ENCODE peak calls at places on chromosomes 6 and 20, in four cellular contexts. S, H, J and Q are unnamed samples.
A peak's percentile ranks its signal among the peaks of the same experiment; 100 is the strongest.

GRCh38 chr6:11731423-11731822 is 47.2 kb downstream of the ADTRP start:
- DNase-seq in S (no peak), J (peak; percentile 49), H (peak; percentile 52), Q (no peak)

GRCh38 chr6:169847141-169847674 is 95.8 kb downstream of the ERMARD start:
- DNase-seq in J (no peak), S (peak; percentile 47), H (no peak), Q (no peak)

GRCh38 chr6:13574571-13575376 is at the start of gene SIRT5:
- DNase-seq in J (peak; percentile 85), S (peak; percentile 94), H (peak; percentile 83), Q (peak; percentile 90)

GRCh38 chr6:122666418-122666817 is 56.2 kb downstream of the PKIB start:
- DNase-seq in S (no peak), H (no peak), J (no peak), Q (no peak)

GRCh38 chr6:81801489-81801888 is 49.0 kb upstream of the TENT5A start:
- DNase-seq in H (no peak), S (no peak), J (no peak), Q (no peak)

GRCh38 chr20:39080326-39080725 is 118.2 kb downstream of the DHX35 start:
- DNase-seq in H (no peak), S (no peak), J (no peak), Q (no peak)

GRCh38 chr6:157764346-157765068 is 58.5 kb upstream of the SNX9 start:
- DNase-seq in S (peak; percentile 88), H (peak; percentile 78), J (peak; percentile 37), Q (peak; percentile 55)

GRCh38 chr6:85482206-85483040 is 32.5 kb downstream of the NT5E start:
- DNase-seq in J (no peak), H (no peak), S (no peak), Q (no peak)

GRCh38 chr20:25282034-25282781 is 34.3 kb downstream of the PYGB start:
- DNase-seq in J (peak; percentile 0), H (peak; percentile 24), S (peak; percentile 82), Q (no peak)

GRCh38 chr6:16136086-16136485 is 7.2 kb downstream of the MYLIP start:
- DNase-seq in J (no peak), S (no peak), H (no peak), Q (no peak)

GRCh38 chr20:18857640-18858039 is 44.1 kb downstream of the SCP2D1 start:
- DNase-seq in J (no peak), S (no peak), H (no peak), Q (no peak)

GRCh38 chr20:33370296-33370695 is 31.0 kb downstream of the CDK5RAP1 start:
- DNase-seq in J (peak; percentile 88), S (peak; percentile 75), H (peak; percentile 29), Q (no peak)

GRCh38 chr6:37952027-37952426 is 132.5 kb downstream of the ZFAND3 start:
- DNase-seq in J (no peak), S (no peak), H (no peak), Q (no peak)

GRCh38 chr6:82988904-82989303 is 76.7 kb downstream of the UBE3D start:
- DNase-seq in J (no peak), H (no peak), S (no peak), Q (no peak)

GRCh38 chr20:57610261-57610952 is 9.8 kb downstream of the ZBP1 start:
- DNase-seq in J (no peak), H (no peak), S (peak; percentile 71), Q (no peak)

GRCh38 chr6:53436904-53437303 is 88.2 kb upstream of the ELOVL5 start:
- DNase-seq in H (no peak), S (no peak), J (no peak), Q (no peak)

GRCh38 chr20:10857362-10858070 is 183.7 kb upstream of the JAG1 start:
- DNase-seq in H (no peak), J (no peak), S (no peak), Q (peak; percentile 39)

GRCh38 chr20:35698298-35699126 is 640 bp downstream of the NFS1 start:
- DNase-seq in H (peak; percentile 17), J (no peak), S (no peak), Q (no peak)

GRCh38 chr6:56168601-56169000 is 78.8 kb downstream of the COL21A1 start:
- DNase-seq in S (no peak), J (no peak), H (no peak), Q (no peak)

GRCh38 chr6:5832621-5833107 is 174.1 kb downstream of the NRN1 start:
- DNase-seq in J (no peak), S (peak; percentile 50), H (no peak), Q (no peak)

GRCh38 chr6:166933396-166933795 is 23.0 kb downstream of the RNASET2 start:
- DNase-seq in H (no peak), S (no peak), J (no peak), Q (no peak)

GRCh38 chr20:49893242-49894072 is 21.9 kb downstream of the SPATA2 start:
- DNase-seq in S (peak; percentile 42), H (no peak), J (no peak), Q (no peak)

GRCh38 chr20:49890651-49891361 is 24.5 kb downstream of the SPATA2 start:
- DNase-seq in S (peak; percentile 69), J (peak; percentile 89), H (no peak), Q (no peak)

GRCh38 chr20:49891486-49891885 is 23.8 kb downstream of the SPATA2 start:
- DNase-seq in J (no peak), H (no peak), S (peak; percentile 58), Q (no peak)

GRCh38 chr20:49894073-49894470 is 21.3 kb downstream of the SPATA2 start:
- DNase-seq in S (no peak), J (peak; percentile 47), H (no peak), Q (no peak)

DNA sequence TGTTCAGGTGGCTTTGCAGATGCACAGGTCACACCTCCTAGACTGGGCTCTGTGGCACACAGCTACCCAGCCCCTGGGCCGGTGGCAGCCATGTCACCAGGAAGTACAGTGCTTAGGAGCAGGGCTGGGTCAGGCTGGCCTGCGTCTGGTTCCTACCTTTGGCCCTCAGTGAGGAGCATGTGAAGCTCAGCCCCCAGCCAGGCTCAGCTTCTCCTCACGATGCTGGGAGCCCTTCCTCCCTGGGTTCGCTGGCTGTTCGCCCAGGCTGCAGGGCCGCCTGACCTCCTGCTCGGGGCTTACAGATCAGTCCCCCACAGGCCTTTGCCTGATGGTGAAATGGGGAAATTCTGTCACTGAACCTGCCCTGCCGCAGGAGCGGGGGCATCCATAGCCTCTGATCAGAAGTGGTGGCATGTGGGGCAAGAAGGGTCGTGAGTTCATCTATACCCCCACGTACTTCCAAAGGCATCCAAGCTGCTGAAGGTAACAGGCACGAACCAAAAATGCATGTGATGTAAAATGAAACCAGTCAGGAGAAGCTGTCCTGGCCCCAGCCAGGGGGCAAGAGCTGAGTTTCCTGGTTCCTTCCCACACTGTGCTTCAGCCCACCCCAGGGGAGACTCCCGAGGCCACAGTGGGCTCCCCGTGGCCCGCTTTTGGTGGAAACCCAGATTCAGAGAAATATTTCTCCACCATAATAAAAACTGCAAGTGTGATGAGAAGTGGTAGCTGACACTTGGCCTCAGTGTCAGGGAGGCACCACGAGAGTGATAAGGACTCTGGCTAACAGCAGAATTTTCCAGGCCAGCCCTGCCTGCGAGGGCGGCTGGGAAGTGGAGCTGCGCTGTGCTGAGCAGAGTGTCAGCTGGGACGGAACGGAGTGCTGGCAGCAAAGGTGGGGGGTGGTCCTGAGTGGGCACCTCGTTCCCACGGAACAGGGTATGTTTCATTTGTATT is 22.8 kb downstream of the SPATA2 start:
- DNase-seq in H (no peak), S (peak; percentile 81), J (no peak), Q (no peak)
- TF ChIP-seq POLR2A in H (no peak), S (no peak), J (no peak), Q (no peak)

DNA sequence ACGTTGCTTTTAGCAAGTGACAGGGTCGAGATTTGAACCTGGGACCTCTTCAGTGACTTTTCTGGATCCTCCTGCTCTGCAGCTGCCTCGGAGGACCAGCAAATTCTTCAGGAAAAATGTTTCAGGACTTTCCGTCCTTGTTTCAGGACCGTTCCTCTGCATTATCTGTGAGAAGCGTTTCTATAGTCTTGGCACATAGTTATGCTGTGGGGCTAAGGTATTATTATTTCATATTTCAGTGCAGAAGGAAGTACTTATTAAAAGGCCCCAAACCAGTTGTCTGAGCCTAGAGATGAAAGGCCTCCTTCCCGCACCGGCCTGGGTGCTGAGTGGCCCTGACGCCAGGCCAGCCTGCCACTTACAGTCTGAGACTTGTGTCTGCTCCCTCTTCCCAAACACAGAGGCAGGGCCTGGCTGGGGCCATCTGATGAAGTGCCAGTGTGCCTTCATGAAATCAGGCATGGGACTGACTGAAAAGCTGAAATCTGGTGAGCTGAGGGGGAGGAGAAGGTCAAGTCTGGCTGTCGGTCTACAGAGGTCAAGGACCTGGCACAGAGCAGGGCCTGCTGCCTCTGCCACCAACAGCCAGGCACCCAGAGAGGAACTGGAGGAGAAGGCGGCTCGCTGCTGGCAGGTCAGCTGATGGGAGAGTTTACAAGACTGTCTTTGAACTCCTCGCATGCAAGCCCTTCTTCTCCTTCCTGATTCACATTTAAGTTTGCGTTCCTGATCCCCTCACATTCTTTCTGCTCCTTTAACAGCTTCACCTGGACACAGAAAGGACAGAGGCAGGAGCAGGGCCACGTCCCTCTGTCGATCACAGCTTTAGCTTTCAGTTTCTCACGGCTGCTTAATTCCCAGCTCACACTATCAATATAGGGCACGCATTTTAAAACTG is 8.9 kb upstream of the QKI start:
- DNase-seq in S (peak; percentile 92), H (peak; percentile 69), J (peak; percentile 76), Q (no peak)
- TF ChIP-seq POLR2A in S (no peak), H (no peak), J (peak; percentile 29), Q (no peak)

DNA sequence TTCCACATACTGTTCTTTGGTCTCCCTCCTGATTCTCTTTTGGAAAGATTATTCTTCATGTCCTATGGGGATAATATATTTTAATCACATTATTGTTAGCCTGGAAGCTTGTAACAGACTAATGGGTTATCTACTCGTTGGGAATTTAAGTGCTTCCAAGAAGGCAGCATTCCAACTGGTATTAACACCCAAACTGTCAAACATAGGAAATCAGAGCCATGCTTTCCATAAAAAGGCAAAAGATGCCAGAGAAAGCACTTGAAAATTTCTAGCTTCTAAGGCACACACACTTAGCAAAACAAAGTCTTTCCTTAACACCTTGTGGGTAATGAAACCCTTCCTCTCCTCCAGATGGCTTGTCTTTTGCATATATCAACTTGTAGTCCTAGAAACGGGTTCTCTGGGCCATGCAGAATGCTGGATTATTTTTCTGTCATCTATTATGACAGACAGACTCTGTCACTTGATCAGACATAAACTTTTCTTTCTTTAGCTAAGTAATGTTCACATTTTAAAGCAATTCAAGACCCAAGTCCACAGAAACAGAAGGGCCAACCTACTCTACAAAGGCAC is 41.5 kb downstream of the B4GALT5 start:
- DNase-seq in H (no peak), S (no peak), J (no peak), Q (no peak)
- TF ChIP-seq POLR2A in H (no peak), S (no peak), J (no peak), Q (no peak)

GRCh38 chr6:105609375-105609991 is 206.6 kb upstream of the PREP start:
- DNase-seq in J (peak; percentile 26), S (no peak), H (no peak), Q (no peak)
- TF ChIP-seq POLR2A in J (no peak), S (no peak), H (no peak), Q (no peak)

GRCh38 chr6:30598912-30599624 is 18.0 kb downstream of the PPP1R10 start:
- DNase-seq in J (no peak), S (no peak), H (no peak), Q (no peak)
- TF ChIP-seq POLR2A in J (no peak), S (no peak), H (no peak), Q (no peak)